ENCODE peak calls at places on chromosomes 16 and 17, in ten cellular contexts. Y is A673, C is AG04450, S is lower leg skin, P is WERI-Rb-1, A is testis, T is fibroblast of pulmonary artery, H is H1, O is mesendoderm, J is cardiac fibroblast. E is an unnamed sample.

GRCh38 chr17:55433629-55434422 is 12.2 kb upstream of the MMD start:
- DNase-seq in Y (no peak), A (no peak), P (no peak), T (peak; percentile 96), S (no peak), C (peak; percentile 89), J (peak; percentile 95), O (no peak), H (no peak), E (peak; percentile 91)

GRCh38 chr16:69745232-69745612 is 9.5 kb downstream of the NOB1 start:
- DNase-seq in C (no peak), J (no peak), Y (no peak), P (no peak), H (no peak), O (no peak), A (no peak), T (no peak), S (no peak), E (no peak)

GRCh38 chr17:76076765-76077581 is 2.0 kb upstream of the ZACN start:
- DNase-seq in O (no peak), J (no peak), C (no peak), S (no peak), H (no peak), T (no peak), Y (no peak), A (no peak), P (no peak), E (no peak)

GRCh38 chr16:4391635-4392381 is 20.2 kb downstream of the VASN start:
- DNase-seq in J (no peak), A (no peak), O (peak; percentile 77), S (no peak), P (no peak), T (no peak), Y (peak; percentile 76), C (no peak), H (no peak), E (no peak)

GRCh38 chr17:2089021-2089422 is 34.1 kb downstream of the HIC1 start:
- DNase-seq in A (no peak), J (peak; percentile 75), P (no peak), S (no peak), O (no peak), H (no peak), T (peak; percentile 72), Y (no peak), C (no peak), E (no peak)

GRCh38 chr17:59361386-59361785 is 29.9 kb downstream of the YPEL2 start:
- DNase-seq in S (no peak), C (no peak), H (no peak), Y (peak; percentile 61), O (no peak), P (no peak), J (peak; percentile 87), A (no peak), T (peak; percentile 92), E (peak; percentile 85)

GRCh38 chr17:28173071-28173561 is 130.6 kb downstream of the NLK start:
- DNase-seq in H (no peak), C (no peak), A (no peak), S (no peak), P (no peak), T (no peak), Y (no peak), J (peak; percentile 10), O (peak; percentile 57), E (no peak)

GRCh38 chr17:49523706-49524472 is 28.8 kb downstream of the NGFR start:
- DNase-seq in S (peak; percentile 89), J (no peak), C (no peak), T (no peak), O (no peak), P (no peak), A (no peak), Y (no peak), H (no peak), E (no peak)

GRCh38 chr17:57649731-57650484 is 95.2 kb downstream of the CCDC182 start:
- DNase-seq in O (peak; percentile 94), S (no peak), H (no peak), Y (no peak), A (no peak), T (peak; percentile 41), J (peak; percentile 17), C (no peak), P (no peak), E (no peak)

GRCh38 chr17:63398680-63399079 is 47.4 kb downstream of the CYB561 start:
- DNase-seq in P (no peak), H (no peak), O (no peak), J (no peak), Y (no peak), S (no peak), C (no peak), T (peak; percentile 15), A (no peak), E (no peak)

GRCh38 chr16:85448557-85449194 is 164.4 kb upstream of the GSE1 start:
- DNase-seq in Y (no peak), T (no peak), P (no peak), H (no peak), O (no peak), C (no peak), J (no peak), S (no peak), A (no peak), E (peak; percentile 25)

GRCh38 chr17:57567278-57567677 is 177.8 kb downstream of the CCDC182 start:
- DNase-seq in C (no peak), J (no peak), H (no peak), A (no peak), P (no peak), S (no peak), Y (no peak), O (no peak), T (no peak), E (no peak)

GRCh38 chr17:74759941-74760340 is 11.5 kb downstream of the NHERF1 start:
- DNase-seq in T (no peak), C (no peak), J (no peak), Y (no peak), P (peak; percentile 97), A (no peak), O (peak; percentile 69), S (no peak), H (no peak), E (no peak)

GRCh38 chr16:1537763-1538289 is 4.4 kb downstream of the TMEM204 start:
- DNase-seq in C (no peak), S (no peak), Y (no peak), H (no peak), O (no peak), J (no peak), T (no peak), P (no peak), A (no peak), E (no peak)

GRCh38 chr16:10180771-10181163 is 1.5 kb downstream of the GRIN2A start:
- DNase-seq in Y (peak; percentile 72), A (peak; percentile 82), H (peak; percentile 59), T (peak; percentile 2), C (no peak), P (peak; percentile 89), S (no peak), J (no peak), O (peak; percentile 82), E (no peak)

GRCh38 chr16:3182608-3183444 is 5.2 kb upstream of the OR1F1 start:
- DNase-seq in H (no peak), J (peak; percentile 47), O (peak; percentile 90), C (no peak), S (no peak), A (no peak), P (peak; percentile 48), T (peak; percentile 46), Y (peak; percentile 88), E (no peak)

GRCh38 chr17:42133461-42134041 is 10.9 kb downstream of the HSPB9 start:
- DNase-seq in A (no peak), S (no peak), T (no peak), C (no peak), P (no peak), Y (no peak), O (no peak), H (no peak), J (no peak), E (no peak)
- H3K4me3 ChIP-seq in A (no peak overlapping the region), S (no peak overlapping the region), T (no peak overlapping the region), C (no peak overlapping the region), P (no peak overlapping the region), Y (no peak overlapping the region), O (no peak overlapping the region), H (no peak overlapping the region), J (no peak overlapping the region), E (no peak overlapping the region)

GRCh38 chr16:57528499-57529323 is 7.7 kb downstream of the CCDC102A start:
- DNase-seq in S (peak; percentile 78), J (no peak), H (no peak), T (no peak), Y (no peak), P (peak; percentile 84), A (peak; percentile 64), O (peak; percentile 83), C (no peak), E (no peak)
- H3K4me3 ChIP-seq in S (no peak overlapping the region), J (no peak overlapping the region), H (peak overlapping the region; percentile 38), T (no peak overlapping the region), Y (no peak overlapping the region), P (peak overlapping the region; percentile 47), A (peak overlapping the region; percentile 31), O (peak overlapping the region; percentile 44), C (no peak overlapping the region), E (no peak overlapping the region)

DNA sequence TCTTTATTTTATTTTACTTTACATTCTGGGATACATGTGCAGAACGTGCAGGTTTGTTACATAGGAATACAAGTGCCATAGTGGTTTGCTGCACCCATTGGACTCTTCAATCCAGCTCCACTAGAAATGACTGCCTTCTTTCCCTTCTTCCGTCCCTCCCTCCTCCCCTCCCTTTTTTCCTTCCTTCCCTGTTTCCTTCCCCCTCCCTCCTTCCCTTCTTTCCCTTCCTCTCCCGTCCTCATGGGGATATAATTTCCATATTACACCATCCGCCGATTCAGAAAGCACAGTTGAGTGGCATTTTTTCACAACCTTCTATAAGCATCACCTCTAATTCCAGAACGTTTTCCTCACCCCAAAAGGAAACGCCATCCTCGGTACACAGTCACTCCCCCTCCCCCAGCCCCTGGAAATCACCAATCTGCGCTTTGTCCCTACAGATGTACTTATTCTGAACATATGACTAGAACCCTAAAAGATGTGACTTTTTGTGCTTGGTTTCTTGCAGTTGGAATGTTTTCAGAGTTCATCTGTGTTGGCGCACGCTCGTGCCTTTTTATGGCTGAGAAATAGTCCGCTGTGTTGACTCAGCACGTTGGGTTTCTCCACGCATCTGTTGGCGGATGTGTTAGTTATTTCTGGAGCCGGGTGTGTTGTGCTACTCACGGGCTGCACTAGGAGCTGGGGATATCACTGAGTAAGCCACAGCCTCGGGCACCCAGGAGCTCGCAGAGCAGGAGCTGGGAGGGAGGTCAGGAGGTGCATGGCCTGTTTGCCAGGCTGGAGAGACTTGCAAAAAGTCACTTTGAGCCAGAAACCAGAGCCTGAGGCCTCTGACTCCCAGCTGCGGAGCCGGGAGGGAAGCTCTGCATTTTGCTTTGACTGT is 336.4 kb downstream of the SEC14L1 start:
- DNase-seq in S (peak; percentile 94), J (peak; percentile 95), Y (peak; percentile 43), A (peak; percentile 85), C (peak; percentile 91), H (no peak), P (no peak), O (peak; percentile 59), T (peak; percentile 94), E (peak; percentile 95)
- H3K4me3 ChIP-seq in S (no peak overlapping the region), J (no peak overlapping the region), Y (no peak overlapping the region), A (no peak overlapping the region), C (peak overlapping the region; percentile 0), H (no peak overlapping the region), P (no peak overlapping the region), O (no peak overlapping the region), T (no peak overlapping the region), E (no peak overlapping the region)

DNA sequence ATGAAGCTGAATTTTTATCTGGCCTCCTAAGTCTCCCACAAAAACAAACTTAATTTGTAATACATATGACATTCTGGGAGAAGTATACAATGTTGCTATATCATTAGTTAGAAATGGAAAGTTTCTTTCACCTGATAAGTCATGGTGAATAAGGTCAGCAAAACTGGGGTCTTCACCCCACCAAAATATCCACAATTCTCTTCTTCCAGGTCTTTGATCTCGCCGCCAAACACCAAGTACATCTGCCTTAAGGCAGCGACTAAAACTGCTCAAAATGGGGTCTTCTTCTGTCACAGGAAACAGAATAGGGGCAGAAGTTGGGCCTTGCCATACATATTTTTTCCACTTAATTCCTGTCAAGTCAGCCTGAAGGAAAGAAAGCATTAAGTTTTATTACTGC is 2.1 kb downstream of the MED13 start:
- DNase-seq in T (no peak), A (no peak), J (no peak), H (no peak), C (no peak), S (no peak), O (no peak), Y (peak; percentile 8), P (no peak), E (no peak)
- H3K4me3 ChIP-seq in T (peak overlapping the region; percentile 97), A (peak overlapping the region; percentile 77), J (peak overlapping the region; percentile 97), H (no peak overlapping the region), C (peak overlapping the region; percentile 82), S (no peak overlapping the region), O (no peak overlapping the region), Y (peak overlapping the region; percentile 89), P (no peak overlapping the region), E (peak overlapping the region; percentile 21)

E was measured in skeletal muscle cell.